ENCODE peak calls at places on chromosome 9, in six cellular contexts. Q is CD8-positive, alpha-beta T cell; S is A549; E is small intestine; P is HCT116; H is mammary epithelial cell. K is an unnamed sample. For H3K4me1, the result is how much of the 10 kb centered on the place peaks cover.

GRCh38 chr9:75087279-75087823 is 604 bp downstream of the NMRK1 start:
- DNase-seq in Q (no peak), S (peak), E (peak), P (no peak), H (peak), K (peak)

GRCh38 chr9:97924386-97924785 is 2.1 kb upstream of the TRMO start:
- DNase-seq in Q (no peak), S (no peak), E (no peak), P (no peak), H (no peak), K (no peak)

GRCh38 chr9:16884952-16885513 is 14.6 kb upstream of the BNC2 start:
- DNase-seq in Q (no peak), S (no peak), E (no peak), P (no peak), H (no peak), K (no peak)

GRCh38 chr9:4530375-4530774 is 40.1 kb downstream of the SLC1A1 start:
- DNase-seq in Q (no peak), S (peak), E (no peak), P (peak), H (peak), K (no peak)

GRCh38 chr9:16030513-16031185 is 477.8 kb downstream of the CCDC171 start:
- DNase-seq in Q (no peak), S (peak), E (no peak), P (peak), H (peak), K (peak)

GRCh38 chr9:111992523-111992922 is 95.9 kb downstream of the UGCG start:
- DNase-seq in Q (no peak), S (no peak), E (no peak), P (peak), H (peak), K (peak)

GRCh38 chr9:71984388-71985069 is 73.1 kb downstream of the C9orf85 start:
- DNase-seq in Q (no peak), S (no peak), E (peak), P (no peak), H (peak), K (no peak)

GRCh38 chr9:31210982-31211570 is 1173.4 kb upstream of the ACO1 start:
- DNase-seq in Q (no peak), S (no peak), E (no peak), P (no peak), H (no peak), K (peak)

GRCh38 chr9:111937781-111938426 is 41.3 kb downstream of the UGCG start:
- DNase-seq in Q (peak), S (no peak), E (no peak), P (no peak), H (peak), K (peak)

GRCh38 chr9:123399803-123400378 is 43.9 kb downstream of the CRB2 start:
- DNase-seq in Q (no peak), S (peak), E (no peak), P (no peak), H (no peak), K (no peak)
- H3K4me1 ChIP-seq in Q (under half), S (under half), E (under half), P (under half), H (under half), K (under half)

GRCh38 chr9:136527131-136527530 is 18.7 kb downstream of the NOTCH1 start:
- DNase-seq in Q (no peak), S (no peak), E (no peak), P (no peak), H (no peak), K (no peak)
- H3K4me1 ChIP-seq in Q (under half), S (under half), E (under half), P (under half), H (under half), K (under half)

GRCh38 chr9:129270205-129270604 is 92.1 kb upstream of the IER5L start:
- DNase-seq in Q (no peak), S (no peak), E (peak), P (no peak), H (no peak), K (no peak)
- H3K4me1 ChIP-seq in Q (under half), S (under half), E (under half), P (under half), H (under half), K (under half)

GRCh38 chr9:92308893-92309292 is 15.4 kb upstream of the IARS1 start:
- DNase-seq in Q (no peak), S (no peak), E (no peak), P (no peak), H (no peak), K (no peak)

GRCh38 chr9:92312887-92313623 is 12.1 kb downstream of the NOL8 start:
- DNase-seq in Q (no peak), S (no peak), E (no peak), P (no peak), H (peak), K (no peak)

GRCh38 chr9:92313624-92314012 is 11.5 kb downstream of the NOL8 start:
- DNase-seq in Q (no peak), S (no peak), E (no peak), P (no peak), H (no peak), K (no peak)

GRCh38 chr9:92315456-92315855 is 9.7 kb downstream of the NOL8 start:
- DNase-seq in Q (no peak), S (no peak), E (no peak), P (no peak), H (no peak), K (no peak)

GRCh38 chr9:92310562-92310961 is 14.6 kb downstream of the NOL8 start:
- DNase-seq in Q (no peak), S (no peak), E (no peak), P (no peak), H (no peak), K (no peak)
- H3K4me1 ChIP-seq in Q (under half), S (under half), E (under half), P (under half), H (under half), K (under half)